ENCODE peak calls at places on chromosomes 4 and X, in four cellular contexts. F, W, K and X are unnamed samples.
A peak's percentile ranks its signal among the peaks of the same experiment; 100 is the strongest.

GRCh38 chr4:183504930-183505555 is at the start of gene ING2:
- DNase-seq in F (peak; percentile 67), W (no peak), K (no peak), X (no peak)

GRCh38 chrX:118520206-118520857 is 24.7 kb downstream of the DOCK11 start:
- DNase-seq in W (no peak), F (no peak), K (no peak), X (no peak)

GRCh38 chrX:151724563-151725337 is 8.9 kb downstream of the FATE1 start:
- DNase-seq in W (no peak), F (no peak), K (no peak), X (no peak)

GRCh38 chr4:144712775-144713174 is 66.8 kb downstream of the HHIP start:
- DNase-seq in K (no peak), W (no peak), F (no peak), X (no peak)

GRCh38 chr4:1243451-1244080 is 5.4 kb downstream of the CTBP1 start:
- DNase-seq in K (peak; percentile 20), W (no peak), F (peak; percentile 61), X (no peak)

GRCh38 chr4:24881508-24882071 is 31.3 kb downstream of the CCDC149 start:
- DNase-seq in W (no peak), F (no peak), K (no peak), X (no peak)

GRCh38 chr4:188439641-188440311 is 300.5 kb downstream of the TRIML1 start:
- DNase-seq in K (no peak), W (no peak), F (no peak), X (no peak)

GRCh38 chr4:128979934-128980333 is 113.4 kb downstream of the SCLT1 start:
- DNase-seq in F (no peak), W (no peak), K (no peak), X (no peak)

GRCh38 chr4:74544655-74545361 is 99.9 kb downstream of the AREG start:
- DNase-seq in W (no peak), K (no peak), F (no peak), X (no peak)